ENCODE peak calls at places on chromosomes 3 and 15, in four cellular contexts. L, U, O and H are unnamed samples.

GRCh38 chr3:148903022-148903442 is 37.9 kb downstream of the CPA3 start:
- DNase-seq in L (no peak), U (peak; percentile 67), O (no peak), H (no peak)

GRCh38 chr3:177429066-177429465 is 231.8 kb upstream of the TBL1XR1 start:
- DNase-seq in L (no peak), U (no peak), O (no peak), H (no peak)

GRCh38 chr3:104044002-104044401 is 1322.7 kb upstream of the ALCAM start:
- DNase-seq in O (no peak), L (no peak), U (peak; percentile 19), H (no peak)

GRCh38 chr15:88202231-88202630 is 54.3 kb downstream of the NTRK3 start:
- DNase-seq in O (no peak), L (no peak), U (peak; percentile 77), H (no peak)

GRCh38 chr3:63400259-63400860 is 122.3 kb downstream of the SYNPR start:
- DNase-seq in L (no peak), O (no peak), U (peak; percentile 79), H (no peak)

GRCh38 chr3:61871646-61872045 is 310.3 kb downstream of the PTPRG start:
- DNase-seq in U (no peak), O (no peak), L (no peak), H (no peak)

GRCh38 chr15:64961013-64961412 is 28.7 kb downstream of the SPG21 start:
- DNase-seq in U (no peak), O (no peak), L (no peak), H (no peak)

GRCh38 chr15:81491414-81492101 is 117.5 kb upstream of the TMC3 start:
- DNase-seq in U (peak; percentile 54), L (no peak), O (no peak), H (no peak)

GRCh38 chr3:14810795-14811661 is 7.7 kb upstream of the FGD5 start:
- DNase-seq in U (no peak), O (no peak), L (no peak), H (no peak)

GRCh38 chr15:94745371-94745770 is 514.0 kb downstream of the MCTP2 start:
- DNase-seq in O (no peak), L (no peak), U (peak; percentile 30), H (no peak)

GRCh38 chr3:156843071-156843808 is 17.1 kb downstream of the LEKR1 start:
- DNase-seq in O (no peak), U (no peak), L (no peak), H (no peak)

GRCh38 chr3:100260081-100260684 is 609 bp upstream of the TBC1D23 start:
- DNase-seq in O (no peak), L (no peak), U (peak; percentile 71), H (no peak)

GRCh38 chr3:194472290-194472920 is 14.4 kb downstream of the ATP13A3 start:
- DNase-seq in O (peak; percentile 25), U (peak; percentile 71), L (peak; percentile 67), H (peak; percentile 55)

GRCh38 chr3:52557011-52557410 is 20.6 kb downstream of the UQCC5 start:
- DNase-seq in L (no peak), O (no peak), U (no peak), H (no peak)
- TF ChIP-seq CTCF in L (no peak), O (no peak), U (no peak), H (no peak)

DNA sequence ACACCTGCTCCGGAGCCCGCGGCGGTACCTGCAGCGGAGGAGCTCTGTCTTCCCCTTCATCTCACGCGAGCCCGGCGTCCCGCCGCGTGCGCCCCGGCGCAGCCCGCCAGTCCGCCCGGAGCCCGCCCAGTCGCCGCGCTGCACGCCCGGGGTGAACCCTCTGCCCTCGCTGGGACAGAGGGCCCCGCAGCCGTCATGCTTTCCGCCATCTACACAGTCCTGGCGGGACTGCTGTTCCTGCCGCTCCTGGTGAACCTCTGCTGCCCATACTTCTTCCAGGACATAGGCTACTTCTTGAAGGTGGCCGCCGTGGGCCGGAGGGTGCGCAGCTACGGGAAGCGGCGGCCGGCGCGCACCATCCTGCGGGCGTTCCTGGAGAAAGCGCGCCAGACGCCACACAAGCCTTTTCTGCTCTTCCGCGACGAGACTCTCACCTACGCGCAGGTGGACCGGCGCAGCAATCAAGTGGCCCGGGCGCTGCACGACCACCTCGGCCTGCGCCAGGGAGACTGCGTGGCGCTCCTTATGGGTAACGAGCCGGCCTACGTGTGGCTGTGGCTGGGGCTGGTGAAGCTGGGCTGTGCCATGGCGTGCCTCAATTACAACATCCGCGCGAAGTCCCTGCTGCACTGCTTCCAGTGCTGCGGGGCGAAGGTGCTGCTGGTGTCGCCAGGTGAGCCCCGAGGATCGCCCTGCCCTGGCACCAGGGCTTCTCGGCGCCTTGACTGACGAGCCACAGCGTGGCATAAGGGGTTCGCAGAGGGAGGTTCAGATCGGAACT is 427 bp downstream of the SLC27A2 start:
- DNase-seq in U (peak; percentile 47), L (no peak), O (peak; percentile 55), H (no peak)
- H3K4me3 ChIP-seq in U (peak overlapping the region; percentile 48), L (peak overlapping the region; percentile 44), O (peak overlapping the region; percentile 73), H (peak overlapping the region; percentile 60)

DNA sequence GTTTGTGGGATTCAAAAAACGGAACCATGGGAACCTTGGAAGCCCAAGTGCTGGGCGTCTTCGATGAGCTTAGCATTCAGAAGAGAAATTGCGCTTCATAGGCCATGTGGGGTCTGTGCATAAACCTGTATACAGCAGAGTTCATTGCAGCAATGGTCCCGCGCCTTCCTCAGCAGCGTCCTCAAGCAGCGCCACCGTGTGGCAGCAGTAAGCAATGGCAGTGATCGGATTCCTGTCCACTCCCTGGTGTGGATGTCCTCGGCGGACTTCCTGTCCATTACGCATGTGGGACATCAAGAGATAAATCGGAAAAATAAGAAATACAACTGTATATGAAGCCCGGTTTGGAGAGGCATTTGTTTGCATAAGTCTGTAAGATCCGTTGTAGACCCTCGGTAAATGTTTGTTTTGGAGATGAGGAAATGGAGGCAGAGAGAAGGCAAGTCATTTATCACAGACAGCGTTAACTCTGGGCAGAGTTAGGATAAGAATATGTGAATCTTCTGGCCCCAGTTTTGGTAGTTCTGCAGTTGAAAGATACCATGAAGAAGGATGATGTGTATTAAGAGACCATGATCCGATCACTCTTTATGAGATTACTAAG is 57.7 kb downstream of the CNTN4 start:
- DNase-seq in L (peak; percentile 2), U (no peak), O (peak; percentile 6), H (no peak)
- H3K27ac ChIP-seq in L (no peak overlapping the region), U (no peak overlapping the region), O (no peak overlapping the region), H (no peak overlapping the region)

DNA sequence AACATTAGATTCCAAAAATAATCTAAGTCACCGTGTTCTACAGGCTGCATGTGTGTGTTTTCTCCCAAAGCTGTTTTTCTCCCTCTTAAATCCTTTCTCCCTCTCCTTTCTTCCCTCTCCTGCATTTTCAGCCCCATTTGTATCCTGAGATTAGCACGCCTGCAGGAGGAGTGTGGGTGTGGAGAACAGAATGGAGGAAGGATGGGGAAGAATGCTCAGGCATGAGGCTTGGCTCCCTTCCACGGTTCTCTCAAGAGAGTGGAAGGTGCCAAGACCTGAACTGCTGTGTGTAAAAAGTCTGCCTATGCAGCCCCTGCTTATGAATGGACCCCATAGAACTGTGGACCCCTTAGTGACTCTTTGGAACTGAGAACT is 285.6 kb upstream of the ROPN1 start:
- DNase-seq in O (no peak), L (no peak), U (peak; percentile 81), H (no peak)
- TF ChIP-seq CTCF in O (no peak), L (no peak), U (no peak), H (no peak)

GRCh38 chr15:90953947-90954711 is 555 bp upstream of the RCCD1 start:
- DNase-seq in O (no peak), U (no peak), L (no peak), H (no peak)
- H3K4me3 ChIP-seq in O (peak overlapping the region; percentile 83), U (peak overlapping the region; percentile 96), L (peak overlapping the region; percentile 77), H (no peak overlapping the region)

DNA sequence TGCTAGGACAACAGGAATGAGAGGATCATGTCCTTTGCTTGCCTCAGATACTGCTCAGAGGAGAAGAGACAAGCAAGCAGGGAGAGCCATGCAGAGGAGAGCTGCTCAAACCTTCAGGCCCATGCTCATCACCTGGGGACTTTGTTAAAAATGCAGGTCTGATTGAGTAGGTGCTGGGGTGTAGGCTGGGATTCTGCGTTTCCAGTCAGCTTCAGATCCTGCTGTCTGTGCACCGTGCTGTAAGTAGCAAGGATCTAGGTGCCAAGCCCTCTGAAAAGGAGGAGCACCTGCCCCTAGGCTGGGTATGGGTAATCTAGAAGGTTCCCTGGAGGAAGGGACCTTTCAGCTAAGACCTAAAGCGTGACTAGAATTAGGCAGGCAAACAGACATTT is 7.3 kb downstream of the FLNB start:
- DNase-seq in U (no peak), L (no peak), O (no peak), H (no peak)
- H3K27ac ChIP-seq in U (no peak overlapping the region), L (peak overlapping the region; percentile 57), O (peak overlapping the region; percentile 97), H (no peak overlapping the region)

GRCh38 chr3:13092621-13093339 is 19.6 kb upstream of the IQSEC1 start:
- DNase-seq in U (no peak), L (no peak), O (no peak), H (no peak)
- TF ChIP-seq CTCF in U (no peak), L (no peak), O (no peak), H (no peak)

DNA sequence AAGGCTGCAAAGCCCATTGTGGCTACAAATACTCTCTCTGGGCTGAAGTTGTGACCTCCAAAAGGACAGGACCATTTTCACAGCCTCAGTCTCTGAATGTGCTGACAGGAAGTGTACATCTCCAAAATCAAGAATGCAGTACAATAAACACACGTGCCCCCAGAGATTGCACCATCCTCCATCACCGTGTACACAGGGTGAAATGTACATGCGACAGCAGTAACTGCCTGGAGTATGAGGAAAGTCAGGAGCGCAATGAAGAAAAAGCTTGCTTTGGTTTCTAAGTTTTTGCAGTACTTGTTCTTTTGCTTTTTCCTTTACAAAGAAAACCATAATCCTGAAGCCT is 24.9 kb downstream of the BMF start:
- DNase-seq in U (no peak), L (no peak), O (no peak), H (no peak)
- H3K4me3 ChIP-seq in U (no peak overlapping the region), L (no peak overlapping the region), O (no peak overlapping the region), H (no peak overlapping the region)

GRCh38 chr3:128799650-128800049 is 73.7 kb downstream of the RAB7A start:
- DNase-seq in U (no peak), L (no peak), O (no peak), H (no peak)

GRCh38 chr3:128794788-128795649 is 69.0 kb downstream of the RAB7A start:
- DNase-seq in L (peak; percentile 54), U (peak; percentile 48), O (peak; percentile 69), H (peak; percentile 16)

GRCh38 chr3:128788268-128788869 is 62.4 kb downstream of the RAB7A start:
- DNase-seq in L (no peak), U (no peak), O (no peak), H (no peak)

DNA sequence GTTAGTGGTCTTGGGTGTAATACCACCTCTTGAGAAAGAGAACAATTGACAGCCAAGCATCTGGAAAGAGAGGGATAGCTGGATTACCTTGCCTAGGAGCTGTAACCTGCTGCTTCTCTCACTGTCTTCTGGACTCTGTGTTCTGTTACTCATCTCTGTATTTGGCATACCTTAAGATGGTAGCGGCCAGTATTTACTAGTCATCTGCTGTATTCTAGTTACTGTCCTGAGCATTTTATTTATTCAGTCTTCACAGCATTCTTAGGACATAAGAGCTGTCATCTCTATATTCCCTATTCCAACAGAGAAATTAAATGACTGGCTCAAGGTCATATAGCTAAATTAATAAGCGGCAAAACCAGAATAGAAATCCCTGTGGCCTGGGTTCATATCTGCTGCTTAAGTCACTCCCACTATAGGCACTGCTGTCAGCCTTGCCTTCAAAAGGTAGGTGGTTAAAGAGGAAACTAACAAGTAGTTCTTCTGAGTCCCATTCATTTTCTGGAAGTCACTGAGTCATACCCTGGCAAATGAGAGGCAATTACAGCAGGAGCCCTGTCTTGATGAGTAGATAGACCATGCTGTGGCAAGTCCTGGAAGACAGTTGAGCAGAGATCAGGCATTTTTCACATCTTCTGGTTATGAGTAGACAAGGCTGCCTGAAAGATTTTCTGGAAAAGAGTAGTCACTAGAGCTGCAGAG is 68.2 kb downstream of the RAB7A start:
- DNase-seq in L (no peak), U (peak; percentile 95), O (no peak), H (peak; percentile 23)
- H3K27ac ChIP-seq in L (peak overlapping the region; percentile 8), U (no peak overlapping the region), O (no peak overlapping the region), H (no peak overlapping the region)